ENCODE peak calls at places on chromosomes 12 and 14, in six cellular contexts. R is cardiac fibroblast, W is RWPE1, N is MCF 10A, Y is neural crest cell, U is fibroblast of lung. H is an unnamed sample.

GRCh38 chr14:104441275-104442106 is 138.1 kb upstream of the C14orf180 start:
- DNase-seq in Y (no peak), R (no peak), U (no peak), W (no peak), N (no peak), H (no peak)

GRCh38 chr14:83764656-83765055 is 1765.3 kb upstream of the FLRT2 start:
- DNase-seq in U (no peak), W (no peak), N (no peak), Y (no peak), R (no peak), H (no peak)

GRCh38 chr14:73008501-73008900 is 18.4 kb downstream of the ZFYVE1 start:
- DNase-seq in W (no peak), Y (no peak), N (no peak), R (peak), U (peak), H (no peak)

GRCh38 chr14:104865069-104865630 is at the start of gene CEP170B:
- DNase-seq in U (peak), N (peak), Y (no peak), R (peak), W (peak), H (peak)

GRCh38 chr14:105473033-105473676 is 1.5 kb upstream of the CRIP2 start:
- DNase-seq in W (no peak), N (peak), R (no peak), U (no peak), Y (no peak), H (no peak)

GRCh38 chr12:109538191-109538863 is 35.0 kb downstream of the MMAB start:
- DNase-seq in U (no peak), R (peak), W (no peak), Y (no peak), N (no peak), H (peak)

GRCh38 chr14:77271113-77271710 is at the start of gene NGB:
- DNase-seq in R (no peak), U (no peak), Y (no peak), W (no peak), N (no peak), H (no peak)

GRCh38 chr12:13211859-13212664 is 15.5 kb downstream of the EMP1 start:
- DNase-seq in U (peak), N (peak), Y (peak), R (peak), W (no peak), H (peak)

GRCh38 chr12:69097619-69098368 is 141.6 kb upstream of the CPSF6 start:
- DNase-seq in R (peak), N (peak), Y (no peak), W (no peak), U (peak), H (no peak)

GRCh38 chr12:112977641-112978040 is 678 bp upstream of the OAS2 start:
- DNase-seq in R (no peak), W (no peak), Y (no peak), U (no peak), N (no peak), H (no peak)

GRCh38 chr14:22820731-22821130 is 5.5 kb upstream of the SLC7A7 start:
- DNase-seq in N (peak), Y (no peak), U (peak), R (no peak), W (peak), H (no peak)

GRCh38 chr12:125100551-125101434 is 35.6 kb downstream of the AACS start:
- DNase-seq in N (no peak), R (no peak), W (no peak), Y (no peak), U (no peak), H (peak)

GRCh38 chr14:89422181-89422951 is 5.3 kb upstream of the FOXN3 start:
- DNase-seq in W (no peak), R (peak), N (no peak), Y (no peak), U (no peak), H (no peak)

GRCh38 chr12:75848533-75848932 is 183.0 kb downstream of the PHLDA1 start:
- DNase-seq in U (no peak), N (no peak), Y (no peak), W (no peak), R (peak), H (no peak)

GRCh38 chr12:54029529-54030441 is 1.5 kb downstream of the HOXC6 start:
- DNase-seq in W (no peak), N (no peak), R (no peak), U (no peak), Y (no peak), H (no peak)

GRCh38 chr14:106210650-106211049 is 684.3 kb downstream of the TMEM121 start:
- DNase-seq in U (no peak), Y (no peak), N (peak), R (no peak), W (no peak), H (no peak)

GRCh38 chr14:98802044-98802443 is 470.0 kb downstream of the BCL11B start:
- DNase-seq in R (no peak), Y (no peak), U (no peak), N (no peak), W (no peak), H (no peak)

GRCh38 chr12:95582230-95583058 is 31.2 kb upstream of the USP44 start:
- DNase-seq in Y (no peak), U (peak), N (peak), W (peak), R (peak), H (no peak)

GRCh38 chr12:104057771-104058197 is 6.5 kb upstream of the HCFC2 start:
- DNase-seq in W (peak), Y (no peak), N (peak), U (no peak), R (peak), H (no peak)

GRCh38 chr14:35158951-35159653 is 36.8 kb downstream of the PRORP start:
- DNase-seq in U (peak), Y (no peak), N (no peak), R (no peak), W (no peak), H (no peak)

GRCh38 chr12:62761658-62762057 is 173.3 kb downstream of the PPM1H start:
- DNase-seq in W (no peak), N (no peak), R (peak), Y (no peak), U (no peak), H (no peak)

GRCh38 chr14:71204231-71204630 is 297.0 kb downstream of the PCNX1 start:
- DNase-seq in N (no peak), Y (no peak), U (no peak), W (no peak), R (no peak), H (no peak)

GRCh38 chr12:26153421-26154154 is 28.8 kb upstream of the BHLHE41 start:
- DNase-seq in N (peak), Y (no peak), R (peak), U (peak), W (peak), H (no peak)

GRCh38 chr14:73180385-73180805 is 44.1 kb downstream of the PSEN1 start:
- DNase-seq in Y (no peak), R (peak), N (peak), W (peak), U (peak), H (no peak)

GRCh38 chr12:91361864-91362263 is 179.2 kb upstream of the DCN start:
- DNase-seq in U (peak), W (peak), N (peak), R (peak), Y (no peak), H (no peak)

GRCh38 chr14:93381644-93382043 is 34.7 kb downstream of the COX8C start:
- DNase-seq in Y (no peak), R (no peak), N (no peak), W (no peak), U (no peak), H (no peak)

GRCh38 chr14:36207500-36207899 is 31.0 kb upstream of the PTCSC3 start:
- DNase-seq in Y (no peak), R (peak), N (peak), U (no peak), W (no peak), H (no peak)

GRCh38 chr14:89245802-89246201 is 171.2 kb downstream of the FOXN3 start:
- DNase-seq in N (peak), W (peak), U (no peak), R (no peak), Y (no peak), H (no peak)

GRCh38 chr14:64663174-64663573 is 41.0 kb upstream of the PLEKHG3 start:
- DNase-seq in W (no peak), Y (no peak), U (peak), N (no peak), R (no peak), H (no peak)

GRCh38 chr14:61744239-61744638 is 18.0 kb upstream of the SNAPC1 start:
- DNase-seq in R (peak), Y (no peak), N (no peak), W (no peak), U (no peak), H (no peak)

GRCh38 chr12:53048780-53049401 is 974 bp upstream of the TNS2 start:
- DNase-seq in W (no peak), N (peak), U (peak), R (peak), Y (no peak), H (no peak)

GRCh38 chr12:96906498-96906848 is 584 bp upstream of the NEDD1 start:
- DNase-seq in W (no peak), U (no peak), N (no peak), R (no peak), Y (no peak), H (no peak)

GRCh38 chr12:96906849-96907664 is at the start of gene NEDD1:
- DNase-seq in N (peak), W (peak), Y (peak), U (peak), R (peak), H (peak)

GRCh38 chr12:96907681-96908163 is 665 bp downstream of the NEDD1 start:
- DNase-seq in W (peak), N (peak), U (peak), R (peak), Y (peak), H (no peak)

GRCh38 chr12:96901175-96901574 is 5.9 kb upstream of the NEDD1 start:
- DNase-seq in W (no peak), U (no peak), R (no peak), N (no peak), Y (no peak), H (no peak)

DNA sequence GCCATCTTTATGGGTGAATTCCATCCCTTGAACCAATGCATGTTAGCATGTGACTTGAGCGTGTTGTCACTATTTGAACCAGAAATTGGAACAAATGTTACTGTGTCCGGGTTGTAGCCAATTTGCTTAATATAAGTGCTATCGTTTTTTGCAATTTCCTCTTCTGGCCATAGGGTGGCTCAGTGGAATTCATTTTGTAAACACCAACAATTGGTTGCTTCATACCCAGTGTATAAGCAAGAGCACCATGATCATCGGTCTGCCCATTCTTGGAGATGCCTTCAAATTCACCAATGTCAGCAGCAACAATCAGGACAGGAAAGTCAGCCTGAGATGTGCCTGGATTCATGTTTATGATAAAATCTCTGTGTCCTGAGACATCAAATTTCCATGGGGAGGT is 5.0 kb upstream of the NEDD1 start:
- DNase-seq in R (no peak), Y (no peak), U (no peak), N (no peak), W (no peak), H (no peak)
- TF ChIP-seq CTCF in R (no peak), Y (peak), U (no peak), N (peak), W (no peak), H (no peak)

DNA sequence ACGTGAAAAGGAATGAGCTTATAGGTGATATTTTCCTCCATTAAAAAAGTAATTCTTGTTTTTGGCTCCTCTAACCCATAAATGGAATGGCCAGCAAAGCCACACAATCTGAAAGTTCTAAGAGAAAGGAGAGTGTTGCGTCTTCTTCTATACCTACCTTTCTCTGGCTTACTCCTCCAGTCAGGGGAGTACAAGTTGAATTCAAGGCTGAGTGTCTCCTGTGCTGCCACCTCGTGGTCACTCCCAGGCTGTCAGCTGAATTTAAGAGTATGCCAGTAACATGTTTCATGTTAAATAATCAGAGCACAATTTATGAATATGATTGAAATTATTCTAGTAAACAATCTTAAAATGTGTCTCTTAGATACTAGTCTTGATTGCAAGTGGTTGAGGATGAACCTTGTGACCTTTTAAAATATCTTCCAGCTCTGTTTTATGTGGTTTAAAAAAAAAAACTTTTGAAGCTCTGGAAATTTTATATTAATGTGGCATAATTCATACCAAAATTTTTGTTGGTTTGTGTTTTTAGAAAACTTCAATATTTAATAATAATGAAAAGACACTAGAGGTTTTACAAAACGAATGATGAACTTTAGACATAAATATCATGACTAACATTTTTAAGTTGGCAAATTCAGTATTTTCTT is 31.7 kb downstream of the PTHLH start:
- DNase-seq in N (peak), U (peak), R (peak), Y (peak), W (peak), H (peak)
- TF ChIP-seq CTCF in N (peak), U (peak), R (peak), Y (peak), W (peak), H (peak)

DNA sequence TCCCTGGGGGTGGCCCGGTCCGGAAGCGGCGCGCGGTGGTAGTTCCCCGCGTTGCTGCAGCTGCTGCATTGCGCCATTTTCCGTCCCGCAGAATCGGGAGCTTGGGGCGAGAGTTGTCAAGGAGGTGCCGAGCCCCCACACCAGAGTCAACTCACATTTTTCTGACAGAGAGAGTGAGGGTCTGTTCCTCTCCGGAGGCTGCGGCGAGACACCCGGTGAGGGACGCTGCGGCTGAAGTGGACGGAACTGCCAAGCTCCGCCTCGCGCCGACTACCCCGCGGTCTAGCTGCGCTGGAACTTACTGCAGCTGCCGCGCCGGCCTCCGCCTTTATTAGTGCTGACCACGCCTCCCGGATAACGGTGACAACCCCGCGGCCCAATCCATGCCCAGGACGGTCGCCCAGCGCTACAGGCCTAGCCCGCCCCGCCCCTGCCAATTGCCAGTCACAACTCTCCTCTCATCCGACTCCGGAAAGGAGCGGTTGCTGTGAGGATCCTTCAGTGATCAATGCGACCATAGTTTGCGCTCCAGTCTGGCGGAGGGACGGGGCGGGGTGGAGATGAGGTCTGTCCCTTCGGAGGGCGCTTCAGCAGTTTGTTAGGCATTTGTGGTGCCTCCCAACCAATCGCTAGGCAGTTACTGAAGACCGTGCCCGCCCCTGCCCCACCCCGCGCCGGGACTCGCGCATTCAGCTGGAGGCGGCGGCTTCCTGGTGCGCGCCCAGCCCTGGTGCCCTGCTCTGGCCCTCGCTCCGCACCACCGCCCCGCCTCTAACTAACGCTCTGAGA is at the start of gene VAMP1:
- DNase-seq in W (peak), R (peak), N (peak), U (peak), Y (peak), H (peak)
- TF ChIP-seq CTCF in W (no peak), R (no peak), N (no peak), U (no peak), Y (no peak), H (no peak)

GRCh38 chr12:81206425-81206824 is 128.5 kb downstream of the ACSS3 start:
- DNase-seq in Y (no peak), R (no peak), N (no peak), U (no peak), W (no peak), H (no peak)
- TF ChIP-seq CTCF in Y (no peak), R (no peak), N (no peak), U (no peak), W (no peak), H (no peak)

DNA sequence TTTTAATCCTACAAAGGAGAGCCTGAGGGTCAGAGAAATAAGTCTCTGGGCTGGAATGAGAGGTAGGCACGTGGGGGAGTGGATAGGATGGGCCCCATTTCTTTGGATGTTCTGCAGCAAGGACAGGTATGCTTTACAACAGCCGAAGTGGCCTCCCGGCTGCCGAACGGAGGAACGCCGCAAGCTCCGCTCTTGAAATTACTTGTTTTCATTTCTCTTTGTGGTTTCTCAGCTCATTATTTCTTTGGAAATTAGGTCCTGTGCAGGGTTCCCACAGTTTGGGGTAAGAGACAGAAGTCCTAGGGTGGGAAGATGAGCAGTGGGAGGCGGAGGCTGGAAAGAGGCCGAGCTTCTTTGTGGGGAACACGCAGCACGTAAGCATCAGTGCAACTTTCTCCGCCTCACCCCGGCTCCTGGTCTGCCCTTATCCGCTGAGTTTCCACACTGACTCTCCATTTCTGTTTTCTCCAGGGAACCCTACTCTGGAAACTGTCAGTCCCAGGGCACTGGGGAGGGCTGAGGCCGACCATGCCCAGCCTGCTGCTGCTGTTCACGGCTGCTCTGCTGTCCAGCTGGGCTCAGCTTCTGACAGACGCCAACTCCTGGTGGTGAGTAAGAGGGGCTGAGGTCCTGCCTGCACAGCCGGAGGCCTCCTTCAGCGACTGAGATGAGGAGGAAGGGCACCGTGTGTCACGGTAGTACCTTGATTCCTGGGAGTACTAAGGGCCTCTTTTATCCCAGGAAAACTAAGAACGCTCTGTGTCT is 2.0 kb downstream of the WNT5B start:
- DNase-seq in N (no peak), Y (peak), R (peak), U (peak), W (no peak), H (no peak)
- TF ChIP-seq CTCF in N (no peak), Y (no peak), R (peak), U (no peak), W (no peak), H (no peak)

DNA sequence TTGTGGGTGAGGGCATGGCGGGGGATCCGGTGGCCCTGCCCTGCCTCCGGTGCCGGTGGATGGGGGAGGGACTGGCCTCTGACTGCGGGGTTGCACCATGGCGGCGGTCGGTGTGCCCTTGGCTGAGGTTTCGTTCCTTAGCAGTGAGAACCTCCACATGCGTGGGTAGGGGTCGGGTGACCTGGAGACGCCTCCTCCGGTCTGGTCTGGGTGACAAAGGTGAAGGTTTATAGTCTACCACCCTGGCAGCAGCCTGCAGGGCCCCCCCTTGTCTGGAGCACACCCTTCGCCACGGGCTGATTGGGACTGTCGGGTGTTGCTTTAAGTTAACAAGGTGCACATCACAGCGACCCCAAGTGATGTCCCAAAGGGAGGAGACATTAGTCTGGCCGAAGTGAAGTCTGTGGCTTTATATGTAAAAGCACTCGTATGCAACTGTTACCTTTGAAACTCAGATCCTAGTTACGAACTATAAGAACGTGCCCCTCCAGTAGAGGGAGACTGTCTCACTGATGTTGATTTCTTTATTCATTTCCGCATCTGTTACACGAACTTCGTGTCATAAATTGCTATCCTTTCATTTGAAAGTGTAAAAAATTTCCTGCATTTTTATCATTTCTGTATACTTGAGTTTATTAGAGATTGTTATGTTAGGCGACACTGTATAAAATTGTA is 74.4 kb downstream of the WDR20 start:
- DNase-seq in U (no peak), R (no peak), Y (no peak), N (no peak), W (no peak), H (no peak)
- TF ChIP-seq CTCF in U (no peak), R (no peak), Y (peak), N (no peak), W (no peak), H (peak)

H was measured in D721Med.